ENCODE peak calls at places on chromosome 21, in ten cellular contexts. I is stimulated activated CD4-positive, alpha-beta T cell treated with anti-CD3 and anti-CD28 coated beads, Interleukin-2, amount 100 ng/mL, for 48 hours; C is GOT3; X is EL; E is K562; Z is H9; K is neural progenitor cell; V is cardiac fibroblast; O is activated CD4-positive, alpha-beta T cell treated with anti-CD3 and anti-CD28 coated beads, Interleukin-2, amount 50 U/mL, for 1 hour; H is HTR-8/SVneo. R is an unnamed sample.

GRCh38 chr21:28669978-28670377 is 322.7 kb downstream of the LTN1 start:
- DNase-seq in E (no peak), X (no peak), K (no peak), Z (no peak), C (no peak), I (no peak), H (no peak), O (no peak), V (no peak), R (no peak)

GRCh38 chr21:16239659-16240265 is 510.0 kb downstream of the USP25 start:
- DNase-seq in Z (no peak), V (no peak), H (no peak), C (no peak), E (no peak), K (no peak), X (no peak), I (no peak), O (no peak), R (peak)

GRCh38 chr21:46229133-46229922 is 754 bp upstream of the LSS start:
- DNase-seq in K (no peak), E (peak), X (peak), H (peak), O (no peak), V (no peak), C (no peak), I (no peak), Z (no peak), R (no peak)

GRCh38 chr21:44794031-44794374 is 7.6 kb downstream of the UBE2G2 start:
- DNase-seq in C (no peak), I (no peak), K (no peak), V (no peak), Z (no peak), O (no peak), X (no peak), H (no peak), E (no peak), R (no peak)

GRCh38 chr21:45029298-45029967 is 44.9 kb upstream of the ADARB1 start:
- DNase-seq in V (peak), I (no peak), H (no peak), C (no peak), Z (peak), O (no peak), E (peak), X (no peak), K (peak), R (peak)

GRCh38 chr21:33966324-33966949 is 50.8 kb upstream of the ATP5PO start:
- DNase-seq in H (no peak), Z (no peak), E (peak), V (no peak), O (no peak), K (no peak), I (no peak), C (no peak), X (no peak), R (no peak)

GRCh38 chr21:27134513-27134912 is 167.6 kb upstream of the ADAMTS5 start:
- DNase-seq in E (no peak), H (no peak), Z (no peak), V (peak), K (no peak), I (no peak), O (no peak), C (no peak), X (peak), R (no peak)

GRCh38 chr21:36534656-36535055 is 54.7 kb upstream of the CLDN14 start:
- DNase-seq in C (no peak), I (no peak), K (no peak), Z (no peak), E (no peak), V (no peak), O (no peak), H (no peak), X (no peak), R (no peak)

GRCh38 chr21:31222142-31222541 is 121.9 kb downstream of the TIAM1 start:
- DNase-seq in C (no peak), K (no peak), X (no peak), H (no peak), O (no peak), Z (no peak), E (no peak), V (peak), I (no peak), R (no peak)

GRCh38 chr21:35796834-35797233 is 263.5 kb downstream of the SETD4 start:
- DNase-seq in X (no peak), O (no peak), I (no peak), H (no peak), K (no peak), V (no peak), Z (no peak), C (no peak), E (no peak), R (no peak)

R was measured in ELF-1.